ENCODE peak calls at places on chromosomes 3 and 15, in seven cellular contexts. E is pancreas, O is upper lobe of left lung, L is dorsolateral prefrontal cortex, X is cardiac fibroblast, K is left ventricle myocardium inferior, H is CD14-positive monocyte. F is an unnamed sample.

GRCh38 chr15:77255385-77255784 is 164.5 kb downstream of the PEAK1 start:
- DNase-seq in E (no peak), O (no peak), L (no peak), X (no peak), K (no peak), H (no peak), F (no peak)

GRCh38 chr3:133821767-133822638 is 16.4 kb downstream of the SRPRB start:
- DNase-seq in E (peak; percentile 78), O (no peak), L (no peak), X (peak; percentile 67), K (peak; percentile 78), H (no peak), F (no peak)

GRCh38 chr3:134543113-134543512 is 57.3 kb downstream of the CEP63 start:
- DNase-seq in E (no peak), O (no peak), L (no peak), X (no peak), K (no peak), H (peak; percentile 59), F (no peak)

GRCh38 chr3:66485291-66485968 is 15.4 kb downstream of the LRIG1 start:
- DNase-seq in E (no peak), O (no peak), L (no peak), X (peak; percentile 54), K (no peak), H (no peak), F (no peak)

GRCh38 chr15:48602358-48603122 is 43.0 kb downstream of the FBN1 start:
- DNase-seq in E (no peak), O (no peak), L (no peak), X (peak; percentile 82), K (no peak), H (no peak), F (no peak)

GRCh38 chr3:123104550-123104949 is 37.7 kb downstream of the PDIA5 start:
- DNase-seq in E (no peak), O (no peak), L (no peak), X (peak; percentile 82), K (no peak), H (no peak), F (no peak)

GRCh38 chr15:86595741-86596140 is 516.1 kb downstream of the AGBL1 start:
- DNase-seq in E (no peak), O (no peak), L (no peak), X (peak; percentile 4), K (no peak), H (no peak), F (no peak)

GRCh38 chr3:71930056-71930991 is 145.4 kb upstream of the PROK2 start:
- DNase-seq in E (no peak), O (no peak), L (no peak), X (peak; percentile 76), K (no peak), H (no peak), F (no peak)

GRCh38 chr3:188956839-188957489 is 214.8 kb upstream of the TPRG1 start:
- DNase-seq in E (no peak), O (no peak), L (no peak), X (peak; percentile 86), K (no peak), H (no peak), F (no peak)

GRCh38 chr15:39591896-39592315 is 11.0 kb downstream of the THBS1 start:
- DNase-seq in E (no peak), O (no peak), L (no peak), X (no peak), K (no peak), H (no peak), F (no peak)

GRCh38 chr3:45261333-45262110 is 35.4 kb upstream of the TMEM158 start:
- DNase-seq in E (no peak), O (no peak), L (no peak), X (no peak), K (no peak), H (no peak), F (no peak)

GRCh38 chr15:72196409-72197044 is 1.1 kb downstream of the GRAMD2A start:
- DNase-seq in E (no peak), O (no peak), L (no peak), X (peak; percentile 19), K (no peak), H (no peak), F (no peak)

GRCh38 chr3:141521781-141522180 is 35.0 kb downstream of the RASA2 start:
- DNase-seq in E (no peak), O (no peak), L (no peak), X (no peak), K (no peak), H (no peak), F (no peak)

GRCh38 chr3:30258426-30259392 is 347.7 kb upstream of the TGFBR2 start:
- DNase-seq in E (no peak), O (no peak), L (no peak), X (no peak), K (no peak), H (no peak), F (no peak)

GRCh38 chr15:70636540-70637165 is 126.7 kb downstream of the UACA start:
- DNase-seq in E (no peak), O (no peak), L (no peak), X (peak; percentile 42), K (no peak), H (no peak), F (no peak)

GRCh38 chr15:66932634-66933024 is 132.8 kb upstream of the SMAD3 start:
- DNase-seq in E (no peak), O (no peak), L (no peak), X (no peak), K (no peak), H (no peak), F (no peak)

GRCh38 chr3:127173516-127174166 is 19.3 kb upstream of the PRR23E start:
- DNase-seq in E (no peak), O (no peak), L (no peak), X (no peak), K (no peak), H (no peak), F (no peak)

GRCh38 chr3:50675179-50676030 is 678 bp downstream of the DOCK3 start:
- DNase-seq in E (peak; percentile 31), O (peak; percentile 90), L (peak; percentile 83), X (no peak), K (peak; percentile 55), H (no peak), F (peak; percentile 41)

GRCh38 chr3:20326537-20326936 is 140.5 kb upstream of the SGO1 start:
- DNase-seq in E (no peak), O (no peak), L (no peak), X (peak; percentile 56), K (no peak), H (no peak), F (no peak)

GRCh38 chr3:29478671-29479070 is 197.8 kb downstream of the RBMS3 start:
- DNase-seq in E (no peak), O (no peak), L (no peak), X (peak; percentile 28), K (no peak), H (no peak), F (no peak)

GRCh38 chr15:67107014-67107812 is 41.8 kb downstream of the SMAD3 start:
- DNase-seq in E (peak; percentile 80), O (no peak), L (no peak), X (peak; percentile 99), K (peak; percentile 50), H (no peak), F (no peak)

GRCh38 chr3:50164056-50164455 is 8.9 kb downstream of the SEMA3F start:
- DNase-seq in E (peak; percentile 49), O (no peak), L (peak; percentile 76), X (peak; percentile 94), K (peak; percentile 41), H (no peak), F (no peak)

GRCh38 chr15:77646104-77646694 is 13.5 kb upstream of the LINGO1 start:
- DNase-seq in E (no peak), O (peak; percentile 48), L (no peak), X (no peak), K (no peak), H (no peak), F (no peak)

GRCh38 chr3:38210141-38210757 is 44.9 kb downstream of the OXSR1 start:
- DNase-seq in E (no peak), O (no peak), L (no peak), X (no peak), K (no peak), H (no peak), F (no peak)

GRCh38 chr3:70040386-70040785 is 40.9 kb downstream of the SAMMSON start:
- DNase-seq in E (no peak), O (no peak), L (no peak), X (no peak), K (no peak), H (no peak), F (no peak)

GRCh38 chr3:73405853-73406252 is 218.9 kb downstream of the PDZRN3 start:
- DNase-seq in E (no peak), O (no peak), L (no peak), X (no peak), K (no peak), H (no peak), F (no peak)

GRCh38 chr15:42121667-42122066 is 27.3 kb upstream of the PLA2G4D start:
- DNase-seq in E (no peak), O (no peak), L (no peak), X (no peak), K (no peak), H (no peak), F (no peak)

GRCh38 chr3:154549391-154549790 is 119.4 kb upstream of the GPR149 start:
- DNase-seq in E (no peak), O (no peak), L (no peak), X (no peak), K (no peak), H (no peak), F (no peak)

GRCh38 chr3:154548341-154548740 is 118.4 kb upstream of the GPR149 start:
- DNase-seq in E (no peak), O (no peak), L (no peak), X (no peak), K (no peak), H (no peak), F (no peak)

GRCh38 chr3:154552338-154552737 is 122.3 kb upstream of the GPR149 start:
- DNase-seq in E (no peak), O (no peak), L (no peak), X (no peak), K (no peak), H (no peak), F (no peak)
- TF ChIP-seq CTCF in E (no peak), O (no peak), L (no peak), X (no peak), K (no peak), H (no peak), F (no peak)

DNA sequence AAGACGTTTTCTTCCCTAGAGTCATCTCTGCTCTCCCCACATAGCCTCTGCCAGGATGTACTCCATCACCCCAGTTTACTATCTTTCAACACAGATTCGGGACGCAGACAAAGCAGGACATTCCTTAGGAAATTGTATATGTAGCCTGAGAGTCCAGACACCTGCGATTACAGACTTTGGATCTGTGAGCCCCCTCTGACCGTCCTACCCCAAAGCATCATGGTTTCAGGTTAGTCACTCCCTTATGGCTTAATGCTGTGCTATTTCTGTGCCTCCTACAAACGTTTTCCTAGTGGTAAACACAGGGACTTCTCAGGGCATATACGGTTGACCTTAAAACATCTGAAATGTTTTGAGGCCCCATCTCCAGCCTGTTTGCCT is 234.0 kb upstream of the BHLHE40 start:
- DNase-seq in E (no peak), O (no peak), L (no peak), X (no peak), K (no peak), H (no peak), F (no peak)
- TF ChIP-seq CTCF in E (no peak), O (no peak), L (no peak), X (no peak), K (no peak), H (no peak), F (no peak)

GRCh38 chr3:75341324-75342067 is 322.6 kb upstream of the FRG2C start:
- DNase-seq in E (no peak), O (no peak), L (no peak), X (peak; percentile 1), K (no peak), H (no peak), F (no peak)
- TF ChIP-seq CTCF in E (no peak), O (no peak), L (no peak), X (no peak), K (no peak), H (no peak), F (no peak)

GRCh38 chr15:73992594-73992898 is 451 bp upstream of the STOML1 start:
- DNase-seq in E (no peak), O (no peak), L (no peak), X (no peak), K (no peak), H (no peak), F (no peak)
- TF ChIP-seq CTCF in E (no peak), O (no peak), L (no peak), X (no peak), K (peak; percentile 12), H (peak; percentile 57), F (no peak)